ENCODE peak calls at places on chromosomes 7 and 10, in ten cellular contexts. One of them, this sample, is unnamed.

GRCh38 chr7:179948-180694 is 12.2 kb upstream of the FAM20C start:
- DNase-seq in fibroblast of lung: no peak
- DNase-seq in PC-3: no peak
- DNase-seq in glomerular endothelial cell: no peak
- DNase-seq in COR-L47: no peak
- DNase-seq in immature natural killer cell: no peak
- DNase-seq in A549: no peak
- DNase-seq in astrocyte: no peak
- DNase-seq in hippocampal formation: no peak
- DNase-seq in adrenal gland: no peak
- DNase-seq in this sample: no peak

GRCh38 chr7:129439963-129440625 is 5.9 kb downstream of the STRIP2 start:
- DNase-seq in astrocyte: no peak
- DNase-seq in A549: no peak
- DNase-seq in COR-L47: no peak
- DNase-seq in glomerular endothelial cell: no peak
- DNase-seq in PC-3: no peak
- DNase-seq in hippocampal formation: no peak
- DNase-seq in immature natural killer cell: no peak
- DNase-seq in fibroblast of lung: no peak
- DNase-seq in adrenal gland: no peak
- DNase-seq in this sample: no peak

GRCh38 chr10:9331583-9332008 is 1277.1 kb downstream of the GATA3 start:
- DNase-seq in PC-3: peak; percentile 32
- DNase-seq in glomerular endothelial cell: no peak
- DNase-seq in hippocampal formation: no peak
- DNase-seq in COR-L47: no peak
- DNase-seq in fibroblast of lung: peak; percentile 45
- DNase-seq in immature natural killer cell: peak; percentile 16
- DNase-seq in astrocyte: peak; percentile 40
- DNase-seq in adrenal gland: no peak
- DNase-seq in A549: peak; percentile 48
- DNase-seq in this sample: no peak

GRCh38 chr10:70476249-70477035 is 2.1 kb upstream of the PALD1 start:
- DNase-seq in hippocampal formation: no peak
- DNase-seq in COR-L47: no peak
- DNase-seq in immature natural killer cell: no peak
- DNase-seq in adrenal gland: no peak
- DNase-seq in glomerular endothelial cell: no peak
- DNase-seq in A549: no peak
- DNase-seq in astrocyte: no peak
- DNase-seq in PC-3: no peak
- DNase-seq in fibroblast of lung: no peak
- DNase-seq in this sample: no peak

GRCh38 chr10:13328126-13328525 is 20.0 kb downstream of the SEPHS1 start:
- DNase-seq in astrocyte: no peak
- DNase-seq in fibroblast of lung: no peak
- DNase-seq in immature natural killer cell: no peak
- DNase-seq in COR-L47: no peak
- DNase-seq in hippocampal formation: no peak
- DNase-seq in adrenal gland: no peak
- DNase-seq in A549: no peak
- DNase-seq in PC-3: no peak
- DNase-seq in glomerular endothelial cell: no peak
- DNase-seq in this sample: no peak

GRCh38 chr10:103504181-103504783 is 10.8 kb downstream of the NEURL1 start:
- DNase-seq in hippocampal formation: no peak
- DNase-seq in immature natural killer cell: peak; percentile 56
- DNase-seq in astrocyte: peak; percentile 97
- DNase-seq in PC-3: peak; percentile 86
- DNase-seq in fibroblast of lung: peak; percentile 98
- DNase-seq in COR-L47: no peak
- DNase-seq in adrenal gland: peak; percentile 64
- DNase-seq in glomerular endothelial cell: no peak
- DNase-seq in A549: peak; percentile 85
- DNase-seq in this sample: no peak

GRCh38 chr10:23399701-23400144 is 39.2 kb upstream of the OTUD1 start:
- DNase-seq in hippocampal formation: no peak
- DNase-seq in glomerular endothelial cell: no peak
- DNase-seq in astrocyte: peak; percentile 84
- DNase-seq in COR-L47: no peak
- DNase-seq in A549: no peak
- DNase-seq in fibroblast of lung: peak; percentile 85
- DNase-seq in immature natural killer cell: no peak
- DNase-seq in PC-3: peak; percentile 28
- DNase-seq in adrenal gland: peak; percentile 80
- DNase-seq in this sample: no peak

GRCh38 chr7:19215421-19215820 is 70.2 kb upstream of the FERD3L start:
- DNase-seq in hippocampal formation: no peak
- DNase-seq in PC-3: peak; percentile 49
- DNase-seq in glomerular endothelial cell: no peak
- DNase-seq in A549: no peak
- DNase-seq in adrenal gland: no peak
- DNase-seq in immature natural killer cell: no peak
- DNase-seq in fibroblast of lung: peak; percentile 86
- DNase-seq in astrocyte: peak; percentile 83
- DNase-seq in COR-L47: no peak
- DNase-seq in this sample: no peak

GRCh38 chr10:122301055-122301810 is 30.1 kb downstream of the BTBD16 start:
- DNase-seq in adrenal gland: peak; percentile 19
- DNase-seq in astrocyte: peak; percentile 96
- DNase-seq in fibroblast of lung: peak; percentile 97
- DNase-seq in glomerular endothelial cell: no peak
- DNase-seq in hippocampal formation: no peak
- DNase-seq in A549: no peak
- DNase-seq in immature natural killer cell: peak; percentile 21
- DNase-seq in PC-3: no peak
- DNase-seq in COR-L47: no peak
- DNase-seq in this sample: no peak

GRCh38 chr10:74077416-74077815 is 73.2 kb downstream of the AP3M1 start:
- DNase-seq in fibroblast of lung: peak; percentile 55
- DNase-seq in immature natural killer cell: no peak
- DNase-seq in PC-3: no peak
- DNase-seq in astrocyte: peak; percentile 41
- DNase-seq in A549: no peak
- DNase-seq in glomerular endothelial cell: no peak
- DNase-seq in hippocampal formation: no peak
- DNase-seq in COR-L47: no peak
- DNase-seq in adrenal gland: no peak
- DNase-seq in this sample: no peak

GRCh38 chr7:132354527-132354926 is 221.7 kb downstream of the PLXNA4 start:
- DNase-seq in glomerular endothelial cell: no peak
- DNase-seq in fibroblast of lung: no peak
- DNase-seq in COR-L47: no peak
- DNase-seq in hippocampal formation: no peak
- DNase-seq in A549: no peak
- DNase-seq in immature natural killer cell: no peak
- DNase-seq in adrenal gland: no peak
- DNase-seq in astrocyte: no peak
- DNase-seq in PC-3: no peak
- DNase-seq in this sample: no peak

GRCh38 chr7:37344886-37345579 is 103.6 kb downstream of the ELMO1 start:
- DNase-seq in immature natural killer cell: no peak
- DNase-seq in fibroblast of lung: no peak
- DNase-seq in glomerular endothelial cell: no peak
- DNase-seq in astrocyte: no peak
- DNase-seq in A549: no peak
- DNase-seq in hippocampal formation: no peak
- DNase-seq in adrenal gland: no peak
- DNase-seq in PC-3: no peak
- DNase-seq in COR-L47: peak; percentile 73
- DNase-seq in this sample: no peak

GRCh38 chr7:95609277-95609971 is 13.1 kb upstream of the PDK4 start:
- DNase-seq in hippocampal formation: no peak
- DNase-seq in immature natural killer cell: no peak
- DNase-seq in A549: peak; percentile 12
- DNase-seq in PC-3: peak; percentile 73
- DNase-seq in astrocyte: peak; percentile 22
- DNase-seq in adrenal gland: peak; percentile 64
- DNase-seq in fibroblast of lung: peak; percentile 27
- DNase-seq in COR-L47: peak; percentile 68
- DNase-seq in glomerular endothelial cell: peak; percentile 68
- DNase-seq in this sample: no peak

GRCh38 chr10:95480102-95480900 is 80.9 kb downstream of the SORBS1 start:
- DNase-seq in COR-L47: no peak
- DNase-seq in fibroblast of lung: no peak
- DNase-seq in hippocampal formation: no peak
- DNase-seq in immature natural killer cell: no peak
- DNase-seq in PC-3: no peak
- DNase-seq in glomerular endothelial cell: peak; percentile 76
- DNase-seq in astrocyte: no peak
- DNase-seq in adrenal gland: peak; percentile 45
- DNase-seq in A549: no peak
- DNase-seq in this sample: no peak

GRCh38 chr10:30155401-30155800 is 96.0 kb upstream of the JCAD start:
- DNase-seq in astrocyte: peak; percentile 27
- DNase-seq in adrenal gland: peak; percentile 38
- DNase-seq in COR-L47: no peak
- DNase-seq in A549: no peak
- DNase-seq in PC-3: no peak
- DNase-seq in fibroblast of lung: peak; percentile 49
- DNase-seq in hippocampal formation: no peak
- DNase-seq in immature natural killer cell: no peak
- DNase-seq in glomerular endothelial cell: peak; percentile 27
- DNase-seq in this sample: no peak

GRCh38 chr10:80452069-80452468 is 2.0 kb upstream of the TSPAN14 start:
- DNase-seq in immature natural killer cell: no peak
- DNase-seq in fibroblast of lung: no peak
- DNase-seq in A549: no peak
- DNase-seq in astrocyte: no peak
- DNase-seq in glomerular endothelial cell: no peak
- DNase-seq in adrenal gland: no peak
- DNase-seq in PC-3: no peak
- DNase-seq in COR-L47: no peak
- DNase-seq in hippocampal formation: no peak
- DNase-seq in this sample: no peak

GRCh38 chr10:37975407-37975991 is 948 bp downstream of the ZNF25 start:
- DNase-seq in glomerular endothelial cell: no peak
- DNase-seq in hippocampal formation: no peak
- DNase-seq in fibroblast of lung: peak; percentile 11
- DNase-seq in PC-3: peak; percentile 20
- DNase-seq in COR-L47: no peak
- DNase-seq in astrocyte: no peak
- DNase-seq in A549: peak; percentile 10
- DNase-seq in adrenal gland: no peak
- DNase-seq in immature natural killer cell: peak; percentile 3
- DNase-seq in this sample: no peak

GRCh38 chr10:103542764-103543616 is 49.5 kb downstream of the NEURL1 start:
- DNase-seq in hippocampal formation: no peak
- DNase-seq in immature natural killer cell: no peak
- DNase-seq in PC-3: peak; percentile 58
- DNase-seq in fibroblast of lung: peak; percentile 33
- DNase-seq in astrocyte: peak; percentile 21
- DNase-seq in COR-L47: peak; percentile 64
- DNase-seq in adrenal gland: peak; percentile 51
- DNase-seq in glomerular endothelial cell: no peak
- DNase-seq in A549: no peak
- DNase-seq in this sample: no peak

GRCh38 chr10:31274310-31274709 is 44.7 kb upstream of the ZEB1 start:
- DNase-seq in fibroblast of lung: no peak
- DNase-seq in adrenal gland: no peak
- DNase-seq in hippocampal formation: no peak
- DNase-seq in A549: no peak
- DNase-seq in immature natural killer cell: no peak
- DNase-seq in astrocyte: no peak
- DNase-seq in glomerular endothelial cell: no peak
- DNase-seq in COR-L47: no peak
- DNase-seq in PC-3: no peak
- DNase-seq in this sample: no peak

GRCh38 chr7:87218941-87219544 is 489 bp downstream of the TMEM243 start:
- DNase-seq in fibroblast of lung: peak; percentile 49
- DNase-seq in glomerular endothelial cell: no peak
- DNase-seq in PC-3: peak; percentile 57
- DNase-seq in hippocampal formation: peak; percentile 61
- DNase-seq in COR-L47: no peak
- DNase-seq in immature natural killer cell: no peak
- DNase-seq in astrocyte: peak; percentile 27
- DNase-seq in adrenal gland: peak; percentile 65
- DNase-seq in A549: peak; percentile 42
- DNase-seq in this sample: peak; percentile 16

GRCh38 chr7:7681191-7681935 is 37.0 kb downstream of the RPA3 start:
- DNase-seq in adrenal gland: peak; percentile 68
- DNase-seq in fibroblast of lung: peak; percentile 55
- DNase-seq in astrocyte: peak; percentile 34
- DNase-seq in glomerular endothelial cell: peak; percentile 52
- DNase-seq in immature natural killer cell: peak; percentile 48
- DNase-seq in hippocampal formation: no peak
- DNase-seq in PC-3: peak; percentile 80
- DNase-seq in A549: peak; percentile 18
- DNase-seq in COR-L47: peak; percentile 73
- DNase-seq in this sample: no peak

GRCh38 chr10:88986549-88987242 is 3.9 kb upstream of the FAS start:
- DNase-seq in COR-L47: no peak
- DNase-seq in PC-3: peak; percentile 57
- DNase-seq in A549: peak; percentile 31
- DNase-seq in immature natural killer cell: peak; percentile 23
- DNase-seq in adrenal gland: peak; percentile 47
- DNase-seq in astrocyte: no peak
- DNase-seq in fibroblast of lung: no peak
- DNase-seq in glomerular endothelial cell: no peak
- DNase-seq in hippocampal formation: no peak
- DNase-seq in this sample: no peak

GRCh38 chr7:143417734-143418378 is 9.2 kb upstream of the EPHA1 start:
- DNase-seq in A549: no peak
- DNase-seq in COR-L47: no peak
- DNase-seq in PC-3: peak; percentile 41
- DNase-seq in fibroblast of lung: no peak
- DNase-seq in hippocampal formation: no peak
- DNase-seq in immature natural killer cell: no peak
- DNase-seq in glomerular endothelial cell: no peak
- DNase-seq in astrocyte: no peak
- DNase-seq in adrenal gland: no peak
- DNase-seq in this sample: no peak

GRCh38 chr10:44865289-44865671 is 45.9 kb upstream of the TMEM72 start:
- DNase-seq in adrenal gland: no peak
- DNase-seq in hippocampal formation: no peak
- DNase-seq in astrocyte: no peak
- DNase-seq in A549: peak; percentile 11
- DNase-seq in fibroblast of lung: no peak
- DNase-seq in PC-3: no peak
- DNase-seq in glomerular endothelial cell: no peak
- DNase-seq in immature natural killer cell: no peak
- DNase-seq in COR-L47: no peak
- DNase-seq in this sample: no peak

This sample was measured in T-helper 17 cell.